ENCODE peak calls at places on chromosomes 3 and 15, in seven cellular contexts. Z, N, U, L, O, T and A are unnamed samples.

GRCh38 chr15:29139540-29140459 is 129.8 kb downstream of the NSMCE3 start:
- DNase-seq in Z (peak), N (peak), U (peak), L (peak), O (peak), T (peak), A (peak)

GRCh38 chr3:172201990-172202318 is 162.6 kb downstream of the FNDC3B start:
- DNase-seq in Z (no peak), N (peak), U (no peak), L (no peak), O (peak), T (peak), A (peak)

GRCh38 chr3:35944915-35945710 is 305.8 kb downstream of the ARPP21 start:
- DNase-seq in Z (no peak), N (peak), U (no peak), L (no peak), O (peak), T (peak), A (no peak)

GRCh38 chr3:78023257-78023656 is 983.4 kb downstream of the ROBO2 start:
- DNase-seq in Z (no peak), N (no peak), U (no peak), L (no peak), O (no peak), T (no peak), A (no peak)

GRCh38 chr3:47130557-47130956 is 33.4 kb downstream of the SETD2 start:
- DNase-seq in Z (no peak), N (no peak), U (no peak), L (no peak), O (no peak), T (no peak), A (no peak)

GRCh38 chr15:29774900-29775299 is 47.4 kb downstream of the TJP1 start:
- DNase-seq in Z (no peak), N (no peak), U (no peak), L (no peak), O (peak), T (peak), A (peak)

GRCh38 chr3:139555249-139555648 is 15.7 kb upstream of the RBP1 start:
- DNase-seq in Z (no peak), N (no peak), U (no peak), L (no peak), O (peak), T (no peak), A (no peak)

GRCh38 chr3:64238971-64239667 is 13.9 kb upstream of the PRICKLE2 start:
- DNase-seq in Z (peak), N (peak), U (peak), L (peak), O (peak), T (peak), A (peak)

GRCh38 chr3:30777426-30777825 is 117.0 kb downstream of the GADL1 start:
- DNase-seq in Z (no peak), N (no peak), U (no peak), L (no peak), O (no peak), T (no peak), A (no peak)

GRCh38 chr3:135513106-135514063 is 452.1 kb upstream of the PPP2R3A start:
- DNase-seq in Z (peak), N (peak), U (no peak), L (no peak), O (peak), T (peak), A (no peak)

GRCh38 chr15:78075490-78076230 is 1.9 kb downstream of the TBC1D2B start:
- DNase-seq in Z (peak), N (peak), U (peak), L (no peak), O (peak), T (peak), A (peak)

GRCh38 chr3:24507776-24508422 is 13.2 kb upstream of the THRB start:
- DNase-seq in Z (no peak), N (no peak), U (no peak), L (no peak), O (no peak), T (no peak), A (no peak)

GRCh38 chr15:33737687-33738606 is 230.3 kb upstream of the CHRM5 start:
- DNase-seq in Z (peak), N (peak), U (peak), L (peak), O (peak), T (peak), A (peak)

GRCh38 chr3:187291001-187291511 is 481 bp downstream of the MASP1 start:
- DNase-seq in Z (peak), N (no peak), U (no peak), L (peak), O (peak), T (peak), A (no peak)

GRCh38 chr15:82228750-82229149 is 33.8 kb downstream of the EFL1 start:
- DNase-seq in Z (no peak), N (no peak), U (no peak), L (no peak), O (peak), T (peak), A (no peak)

GRCh38 chr3:108131105-108131794 is 40.4 kb upstream of the CD47 start:
- DNase-seq in Z (no peak), N (no peak), U (no peak), L (no peak), O (peak), T (peak), A (peak)

GRCh38 chr3:146326875-146327543 is 76.1 kb upstream of the PLSCR4 start:
- DNase-seq in Z (no peak), N (peak), U (peak), L (no peak), O (peak), T (peak), A (peak)

GRCh38 chr3:178325330-178325729 is 210.9 kb upstream of the KCNMB2 start:
- DNase-seq in Z (no peak), N (peak), U (no peak), L (no peak), O (peak), T (peak), A (no peak)

GRCh38 chr3:123246846-123247245 is 45.1 kb downstream of the SEC22A start:
- DNase-seq in Z (no peak), N (no peak), U (no peak), L (no peak), O (no peak), T (no peak), A (no peak)

GRCh38 chr15:63107895-63108546 is 13.6 kb upstream of the LACTB start:
- DNase-seq in Z (no peak), N (no peak), U (no peak), L (peak), O (peak), T (peak), A (no peak)

GRCh38 chr3:47162695-47163022 is 1.3 kb downstream of the SETD2 start:
- DNase-seq in Z (no peak), N (peak), U (no peak), L (no peak), O (peak), T (peak), A (no peak)

GRCh38 chr15:29268706-29269484 is 727 bp downstream of the NSMCE3 start:
- DNase-seq in Z (peak), N (peak), U (peak), L (peak), O (peak), T (peak), A (peak)

GRCh38 chr15:70096975-70097336 is 761 bp downstream of the TLE3 start:
- DNase-seq in Z (no peak), N (no peak), U (peak), L (no peak), O (no peak), T (no peak), A (no peak)

GRCh38 chr15:62469874-62470688 is 305.0 kb upstream of the C2CD4B start:
- DNase-seq in Z (peak), N (peak), U (no peak), L (no peak), O (peak), T (peak), A (no peak)

GRCh38 chr3:145628211-145628610 is 532.8 kb downstream of the PLOD2 start:
- DNase-seq in Z (no peak), N (no peak), U (no peak), L (no peak), O (no peak), T (no peak), A (no peak)

GRCh38 chr3:63753567-63753966 is 65.5 kb upstream of the C3orf49 start:
- DNase-seq in Z (no peak), N (peak), U (peak), L (no peak), O (peak), T (peak), A (no peak)

GRCh38 chr3:10883478-10884234 is 67.6 kb downstream of the SLC6A11 start:
- DNase-seq in Z (peak), N (peak), U (peak), L (peak), O (peak), T (no peak), A (peak)

GRCh38 chr15:43390723-43391122 is 19.8 kb downstream of the TUBGCP4 start:
- DNase-seq in Z (no peak), N (no peak), U (no peak), L (no peak), O (peak), T (peak), A (peak)

GRCh38 chr3:51375571-51375970 is 9.5 kb upstream of the MANF start:
- DNase-seq in Z (no peak), N (no peak), U (no peak), L (no peak), O (no peak), T (no peak), A (no peak)

GRCh38 chr15:24633082-24633481 is 42.5 kb upstream of the NPAP1 start:
- DNase-seq in Z (peak), N (peak), U (no peak), L (no peak), O (no peak), T (no peak), A (no peak)

GRCh38 chr3:191331443-191331842 is 1.1 kb upstream of the UTS2B start:
- DNase-seq in Z (no peak), N (no peak), U (no peak), L (no peak), O (peak), T (peak), A (peak)

GRCh38 chr3:186815490-186815889 is 9.2 kb upstream of the RFC4 start:
- DNase-seq in Z (no peak), N (peak), U (no peak), L (peak), O (peak), T (peak), A (no peak)

GRCh38 chr15:84671211-84671610 is 13.2 kb upstream of the NMB start:
- DNase-seq in Z (no peak), N (no peak), U (no peak), L (no peak), O (peak), T (peak), A (peak)

GRCh38 chr15:72535911-72536310 is 61.8 kb downstream of the ARIH1 start:
- DNase-seq in Z (no peak), N (no peak), U (no peak), L (no peak), O (no peak), T (no peak), A (no peak)

GRCh38 chr3:134874737-134875413 is 79.8 kb downstream of the EPHB1 start:
- DNase-seq in Z (no peak), N (no peak), U (no peak), L (no peak), O (no peak), T (no peak), A (no peak)

GRCh38 chr3:126026761-126027160 is 57.2 kb downstream of the SLC41A3 start:
- DNase-seq in Z (no peak), N (no peak), U (no peak), L (peak), O (no peak), T (no peak), A (no peak)

GRCh38 chr3:46849098-46849631 is 14.1 kb downstream of the MYL3 start:
- DNase-seq in Z (no peak), N (no peak), U (no peak), L (no peak), O (no peak), T (no peak), A (no peak)

GRCh38 chr15:77426871-77427270 is 6.2 kb downstream of the HMG20A start:
- DNase-seq in Z (no peak), N (no peak), U (no peak), L (no peak), O (no peak), T (no peak), A (no peak)

GRCh38 chr15:40087991-40088928 is 20.4 kb downstream of the BMF start:
- DNase-seq in Z (no peak), N (no peak), U (no peak), L (no peak), O (no peak), T (peak), A (peak)

GRCh38 chr3:61624300-61624699 is 62.9 kb downstream of the PTPRG start:
- DNase-seq in Z (no peak), N (no peak), U (no peak), L (no peak), O (no peak), T (no peak), A (no peak)

GRCh38 chr3:153757839-153758238 is 363.4 kb upstream of the ARHGEF26 start:
- DNase-seq in Z (no peak), N (no peak), U (no peak), L (no peak), O (no peak), T (no peak), A (no peak)

GRCh38 chr3:153760952-153761351 is 360.2 kb upstream of the ARHGEF26 start:
- DNase-seq in Z (no peak), N (no peak), U (no peak), L (no peak), O (no peak), T (no peak), A (no peak)

GRCh38 chr3:153756816-153757215 is 364.4 kb upstream of the ARHGEF26 start:
- DNase-seq in Z (no peak), N (no peak), U (no peak), L (no peak), O (no peak), T (no peak), A (no peak)

GRCh38 chr3:153767601-153768558 is 353.3 kb upstream of the ARHGEF26 start:
- DNase-seq in Z (no peak), N (no peak), U (no peak), L (no peak), O (no peak), T (no peak), A (no peak)

DNA sequence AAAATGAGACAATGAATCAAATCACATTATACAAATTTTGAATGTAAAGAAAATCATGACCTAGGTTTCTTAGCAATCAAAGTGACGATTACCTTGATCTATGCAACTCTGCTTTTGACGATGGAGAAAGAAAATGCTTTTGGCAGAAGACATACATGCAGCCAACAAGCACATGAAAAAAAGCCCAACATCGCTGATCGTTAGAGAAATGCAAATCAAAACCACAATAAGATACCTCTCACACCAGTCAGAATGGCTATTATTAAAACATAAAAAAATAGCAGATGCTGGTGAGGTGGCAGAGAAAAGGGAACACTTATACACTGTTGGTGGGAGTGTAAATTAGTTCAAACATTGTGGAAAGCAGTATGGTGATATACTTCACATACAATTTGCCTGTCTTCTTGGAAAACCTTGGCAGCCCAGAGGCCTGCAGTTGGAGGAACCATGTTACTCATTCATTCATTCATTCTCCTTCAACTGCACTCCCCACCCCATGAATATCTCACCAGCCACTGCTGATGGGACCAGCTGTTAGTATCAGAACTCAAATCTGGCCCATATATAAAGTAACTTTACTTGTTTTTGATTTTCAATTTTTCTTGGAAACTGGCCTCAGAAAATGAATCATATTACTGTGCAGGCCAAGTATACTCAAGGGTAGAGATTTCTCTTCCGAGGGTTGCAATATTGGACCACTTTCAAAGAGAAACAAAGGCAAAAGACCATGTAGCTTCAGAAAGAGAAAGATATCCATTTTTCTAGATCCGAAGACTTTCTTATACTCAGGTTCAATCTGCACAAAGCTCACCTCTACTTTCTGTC is 358.6 kb upstream of the ARHGEF26 start:
- DNase-seq in Z (no peak), N (no peak), U (no peak), L (no peak), O (no peak), T (no peak), A (no peak)
- H2AK5ac ChIP-seq in Z (no peak), N (no peak), U (no peak), L (no peak), O (no peak), T (no peak), A (no peak)

DNA sequence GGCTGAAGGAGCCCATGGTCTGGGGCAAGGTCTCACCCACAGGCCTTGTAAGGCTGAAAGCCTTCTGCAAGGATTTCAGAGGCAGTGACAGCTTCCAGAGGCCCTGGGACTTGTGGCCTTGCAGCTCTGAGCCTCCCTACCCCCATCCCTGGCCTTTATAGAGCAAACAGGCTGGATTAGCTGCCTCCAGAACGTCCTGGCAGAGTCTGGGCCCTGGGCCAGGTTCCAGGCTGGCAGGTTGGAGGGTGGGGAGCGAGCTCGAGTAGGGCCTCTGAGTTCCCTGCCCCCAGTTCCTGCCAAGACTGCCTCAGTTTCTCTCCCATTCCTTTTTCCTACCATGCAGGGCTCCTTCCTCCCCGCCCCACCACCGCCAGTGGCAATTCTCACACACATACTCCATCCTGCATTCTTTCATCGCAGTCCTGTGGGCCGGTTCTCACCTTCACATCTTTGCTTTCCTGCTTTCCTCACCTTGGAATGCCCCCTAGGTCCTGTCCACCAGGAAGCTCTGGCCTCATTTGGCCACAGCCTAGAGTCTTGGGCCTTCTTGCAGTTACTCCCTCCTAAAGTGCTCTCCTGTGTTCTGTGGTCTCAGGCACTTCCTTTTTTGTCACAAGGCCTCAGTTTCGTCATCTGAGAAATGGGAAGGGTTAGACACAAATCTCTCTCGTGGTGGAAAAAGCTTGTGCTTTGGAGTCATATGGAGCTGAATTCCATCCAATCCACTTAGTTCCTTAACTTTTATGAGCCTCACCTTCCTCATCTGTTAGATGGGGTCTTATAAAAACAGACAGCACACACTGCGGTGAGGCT is 2.7 kb downstream of the LMAN1L start:
- DNase-seq in Z (no peak), N (no peak), U (no peak), L (no peak), O (no peak), T (no peak), A (peak)
- H2BK120ac ChIP-seq in Z (no peak), N (no peak), U (no peak), L (no peak), O (no peak), T (no peak), A (no peak)

GRCh38 chr3:72129384-72130094 is 344.6 kb upstream of the PROK2 start:
- DNase-seq in Z (no peak), N (no peak), U (no peak), L (no peak), O (no peak), T (no peak), A (no peak)
- H2AK5ac ChIP-seq in Z (no peak), N (no peak), U (no peak), L (no peak), O (no peak), T (no peak), A (no peak)

GRCh38 chr3:44339181-44339741 is 695 bp downstream of the TCAIM start:
- DNase-seq in Z (no peak), N (no peak), U (no peak), L (no peak), O (no peak), T (no peak), A (no peak)
- H2BK120ac ChIP-seq in Z (no peak), N (no peak), U (no peak), L (no peak), O (no peak), T (no peak), A (no peak)

DNA sequence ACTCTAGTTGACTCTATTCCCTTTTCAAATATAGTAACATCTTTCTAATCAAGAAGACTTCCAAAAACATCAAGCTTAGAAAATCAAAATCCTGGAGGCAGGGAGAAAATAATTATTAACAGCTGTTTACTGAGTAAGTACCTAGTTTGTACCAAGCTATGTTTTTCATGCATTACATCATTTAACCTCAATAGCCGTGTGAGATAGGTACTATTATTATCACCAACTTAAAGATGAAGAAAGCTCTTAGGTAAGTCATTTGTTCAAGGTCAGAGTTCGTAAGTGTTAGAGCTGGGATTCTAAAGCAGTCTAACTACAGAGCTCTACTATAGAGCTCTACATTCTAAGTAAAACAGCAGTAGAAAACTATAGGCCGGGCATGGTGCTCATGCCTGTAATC is 41.6 kb downstream of the GSK3B start:
- DNase-seq in Z (no peak), N (no peak), U (no peak), L (no peak), O (no peak), T (no peak), A (no peak)
- H2AK5ac ChIP-seq in Z (no peak), N (no peak), U (no peak), L (no peak), O (no peak), T (no peak), A (no peak)

GRCh38 chr3:56268621-56269394 is 199.5 kb downstream of the ERC2 start:
- DNase-seq in Z (no peak), N (no peak), U (no peak), L (no peak), O (no peak), T (no peak), A (no peak)
- H2BK120ac ChIP-seq in Z (no peak), N (no peak), U (no peak), L (no peak), O (no peak), T (no peak), A (no peak)